ENCODE peak calls at places on chromosome 13, in six cellular contexts. V is thoracic aorta; A is ascending aorta; W is WTC11; H is Peyer's patch; F is CD8-positive, alpha-beta T cell. X is an unnamed sample.
A peak's percentile ranks its signal among the peaks of the same experiment; 100 is the strongest.

GRCh38 chr13:90613076-90613795 is 734.3 kb upstream of the MIR17HG start:
- DNase-seq in V (no peak), A (no peak), W (no peak), H (no peak), F (no peak), X (no peak)

GRCh38 chr13:107231941-107232340 is 664.0 kb upstream of the ARGLU1 start:
- DNase-seq in V (no peak), A (no peak), W (no peak), H (no peak), F (no peak), X (no peak)

GRCh38 chr13:77907653-77908341 is 10.8 kb downstream of the EDNRB start:
- DNase-seq in V (no peak), A (no peak), W (no peak), H (no peak), F (no peak), X (no peak)

GRCh38 chr13:60511637-60512036 is 114.6 kb downstream of the TDRD3 start:
- DNase-seq in V (no peak), A (no peak), W (no peak), H (no peak), F (no peak), X (no peak)

GRCh38 chr13:49444517-49445395 is 682 bp downstream of the SETDB2 start:
- DNase-seq in V (no peak), A (no peak), W (no peak), H (peak; percentile 64), F (peak; percentile 19), X (peak; percentile 48)

GRCh38 chr13:113638173-113638746 is 19.7 kb downstream of the ATP4B start:
- DNase-seq in V (no peak), A (no peak), W (no peak), H (peak; percentile 37), F (no peak), X (no peak)

GRCh38 chr13:29993716-29994488 is 143.5 kb upstream of the UBL3 start:
- DNase-seq in V (no peak), A (no peak), W (no peak), H (no peak), F (no peak), X (no peak)

GRCh38 chr13:33111414-33112110 is 95.3 kb downstream of the KL start:
- DNase-seq in V (no peak), A (no peak), W (no peak), H (no peak), F (no peak), X (no peak)

GRCh38 chr13:43953370-43953769 is 73.7 kb downstream of the LACC1 start:
- DNase-seq in V (no peak), A (no peak), W (no peak), H (no peak), F (no peak), X (no peak)

GRCh38 chr13:89988206-89988605 is 1359.3 kb upstream of the MIR17HG start:
- DNase-seq in V (no peak), A (no peak), W (no peak), H (no peak), F (no peak), X (no peak)

GRCh38 chr13:26112843-26113242 is 61.0 kb upstream of the SHISA2 start:
- DNase-seq in V (no peak), A (no peak), W (no peak), H (no peak), F (no peak), X (no peak)

GRCh38 chr13:33610471-33611015 is 207.4 kb upstream of the RFC3 start:
- DNase-seq in V (no peak), A (peak; percentile 14), W (peak; percentile 44), H (peak; percentile 57), F (peak; percentile 12), X (no peak)

GRCh38 chr13:77751513-77752456 is 54.3 kb downstream of the SLAIN1 start:
- DNase-seq in V (no peak), A (no peak), W (peak; percentile 22), H (peak; percentile 61), F (peak; percentile 13), X (peak; percentile 11)

GRCh38 chr13:110457361-110457760 is 104.2 kb downstream of the RAB20 start:
- DNase-seq in V (no peak), A (no peak), W (no peak), H (no peak), F (no peak), X (no peak)

GRCh38 chr13:75359266-75359665 is 122.7 kb downstream of the TBC1D4 start:
- DNase-seq in V (no peak), A (no peak), W (no peak), H (no peak), F (no peak), X (peak; percentile 41)

GRCh38 chr13:23960566-23961156 is 63.4 kb upstream of the C1QTNF9B start:
- DNase-seq in V (no peak), A (no peak), W (no peak), H (no peak), F (no peak), X (no peak)

GRCh38 chr13:23753523-23753922 is 135.7 kb downstream of the MIPEP start:
- DNase-seq in V (no peak), A (no peak), W (no peak), H (no peak), F (no peak), X (no peak)

GRCh38 chr13:44378277-44378676 is 4.7 kb downstream of the SERP2 start:
- DNase-seq in V (no peak), A (no peak), W (no peak), H (no peak), F (no peak), X (no peak)

GRCh38 chr13:30045916-30046704 is 195.7 kb upstream of the UBL3 start:
- DNase-seq in V (no peak), A (no peak), W (no peak), H (no peak), F (no peak), X (no peak)

GRCh38 chr13:114096811-114097503 is 35.5 kb downstream of the RASA3 start:
- DNase-seq in V (no peak), A (no peak), W (peak; percentile 10), H (peak; percentile 44), F (no peak), X (no peak)

GRCh38 chr13:77359171-77359570 is 32.3 kb upstream of the MYCBP2 start:
- DNase-seq in V (no peak), A (no peak), W (no peak), H (no peak), F (no peak), X (no peak)

GRCh38 chr13:84433024-84433423 is 550.8 kb upstream of the SLITRK1 start:
- DNase-seq in V (no peak), A (no peak), W (no peak), H (no peak), F (no peak), X (no peak)
- TF ChIP-seq CTCF in V (no peak), A (no peak), W (no peak), H (no peak), F (no peak), X (no peak)

GRCh38 chr13:28505543-28506135 is 10.7 kb upstream of the FLT1 start:
- DNase-seq in V (no peak), A (no peak), W (no peak), H (no peak), F (no peak), X (no peak)
- TF ChIP-seq CTCF in V (no peak), A (no peak), W (no peak), H (no peak), F (no peak), X (no peak)

GRCh38 chr13:98447881-98448641 is 128.8 kb downstream of the STK24 start:
- DNase-seq in V (no peak), A (no peak), W (peak; percentile 78), H (no peak), F (no peak), X (no peak)
- TF ChIP-seq CTCF in V (no peak), A (peak; percentile 24), W (peak; percentile 78), H (no peak), F (no peak), X (peak; percentile 60)

DNA sequence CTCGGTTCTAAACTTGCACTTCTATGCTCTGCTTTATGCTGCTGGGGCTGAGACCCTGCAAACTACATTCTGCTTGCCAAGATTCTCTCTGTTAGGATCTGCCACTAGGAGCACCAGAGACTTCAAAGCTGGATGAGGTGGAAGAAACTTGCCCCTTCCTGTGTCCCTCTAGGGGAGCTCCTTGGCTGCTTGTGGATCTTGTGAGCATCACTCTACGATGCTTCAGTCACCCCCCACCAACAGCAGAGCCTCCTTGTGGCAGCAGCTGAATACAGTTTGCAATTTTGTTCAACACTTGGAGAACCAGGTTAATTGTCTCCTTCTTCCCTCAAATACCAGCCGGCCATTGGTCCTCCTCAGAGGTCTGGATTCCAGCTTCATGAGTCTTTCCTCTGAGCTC is 310.6 kb downstream of the FGF14 start:
- DNase-seq in V (no peak), A (no peak), W (peak; percentile 61), H (no peak), F (no peak), X (no peak)
- TF ChIP-seq CTCF in V (no peak), A (no peak), W (no peak), H (no peak), F (no peak), X (peak; percentile 0)

X was measured in AG09319.